ENCODE peak calls at places on chromosomes 6 and 20, in five cellular contexts. L, Z, U, M and C are unnamed samples.

GRCh38 chr20:34980543-34981213 is 25.0 kb downstream of the MYH7B start:
- DNase-seq in L (no peak), Z (no peak), U (no peak), M (no peak), C (no peak)

GRCh38 chr6:130675072-130675471 is 152.1 kb upstream of the SMLR1 start:
- DNase-seq in L (no peak), Z (no peak), U (no peak), M (no peak), C (no peak)

GRCh38 chr20:36361406-36361805 is 55.3 kb downstream of the DLGAP4 start:
- DNase-seq in L (no peak), Z (no peak), U (no peak), M (no peak), C (no peak)

GRCh38 chr6:78701407-78701806 is 165.9 kb upstream of the IRAK1BP1 start:
- DNase-seq in L (no peak), Z (no peak), U (no peak), M (no peak), C (no peak)

GRCh38 chr6:77245026-77245425 is 218.3 kb downstream of the HTR1B start:
- DNase-seq in L (no peak), Z (no peak), U (no peak), M (no peak), C (no peak)

GRCh38 chr6:160767019-160767646 is 65.1 kb downstream of the PLG start:
- DNase-seq in L (peak), Z (peak), U (peak), M (peak), C (peak)

GRCh38 chr6:109172096-109172495 is 76.8 kb downstream of the CEP57L1 start:
- DNase-seq in L (no peak), Z (no peak), U (no peak), M (no peak), C (no peak)

GRCh38 chr6:166728884-166729530 is 102.0 kb upstream of the RPS6KA2 start:
- DNase-seq in L (no peak), Z (no peak), U (no peak), M (no peak), C (no peak)

GRCh38 chr6:57097596-57097995 is 7.6 kb downstream of the ZNF451 start:
- DNase-seq in L (no peak), Z (no peak), U (no peak), M (no peak), C (no peak)

GRCh38 chr6:150037526-150038201 is 12.3 kb upstream of the RAET1L start:
- DNase-seq in L (peak), Z (no peak), U (peak), M (no peak), C (no peak)

GRCh38 chr20:62906647-62907375 is 19.5 kb downstream of the DIDO1 start:
- DNase-seq in L (no peak), Z (no peak), U (no peak), M (no peak), C (no peak)

GRCh38 chr6:82143041-82143481 is 104.5 kb downstream of the IBTK start:
- DNase-seq in L (no peak), Z (no peak), U (no peak), M (no peak), C (no peak)

GRCh38 chr6:21741221-21742109 is 147.9 kb downstream of the SOX4 start:
- DNase-seq in L (no peak), Z (no peak), U (no peak), M (no peak), C (no peak)

GRCh38 chr20:57280221-57280620 is 13.8 kb upstream of the BMP7 start:
- DNase-seq in L (no peak), Z (no peak), U (no peak), M (no peak), C (no peak)

GRCh38 chr6:166633732-166634535 is 6.9 kb upstream of the RPS6KA2 start:
- DNase-seq in L (no peak), Z (no peak), U (no peak), M (no peak), C (no peak)

GRCh38 chr6:156695747-156696146 is 81.4 kb upstream of the ARID1B start:
- DNase-seq in L (no peak), Z (no peak), U (no peak), M (no peak), C (no peak)

GRCh38 chr6:2863901-2864300 is 22.2 kb upstream of the SERPINB1 start:
- DNase-seq in L (no peak), Z (no peak), U (no peak), M (no peak), C (no peak)

GRCh38 chr6:140586426-140587061 is 1212.1 kb upstream of the CITED2 start:
- DNase-seq in L (no peak), Z (no peak), U (no peak), M (peak), C (no peak)

GRCh38 chr6:157484181-157484580 is 103.2 kb downstream of the ZDHHC14 start:
- DNase-seq in L (no peak), Z (no peak), U (no peak), M (no peak), C (no peak)